ENCODE peak calls at places on chromosomes 7 and 10, in four cellular contexts. One of them, this sample, is unnamed.

GRCh38 chr10:83656924-83657323 is 482.4 kb upstream of the GHITM start:
- DNase-seq in H9: no peak
- DNase-seq in iris pigment epithelial cell: no peak
- DNase-seq in left ventricle myocardium superior: no peak
- DNase-seq in this sample: no peak

GRCh38 chr10:62115321-62115720 is 153.3 kb downstream of the RTKN2 start:
- DNase-seq in H9: no peak
- DNase-seq in iris pigment epithelial cell: no peak
- DNase-seq in left ventricle myocardium superior: no peak
- DNase-seq in this sample: no peak

GRCh38 chr10:22767859-22768258 is 53.5 kb upstream of the PIP4K2A start:
- DNase-seq in H9: no peak
- DNase-seq in iris pigment epithelial cell: no peak
- DNase-seq in left ventricle myocardium superior: no peak
- DNase-seq in this sample: no peak

GRCh38 chr10:49502358-49502757 is 36.6 kb downstream of the ERCC6 start:
- DNase-seq in H9: no peak
- DNase-seq in iris pigment epithelial cell: peak; percentile 17
- DNase-seq in left ventricle myocardium superior: no peak
- DNase-seq in this sample: no peak

GRCh38 chr10:58143944-58144343 is 123.8 kb downstream of the IPMK start:
- DNase-seq in H9: no peak
- DNase-seq in iris pigment epithelial cell: peak; percentile 14
- DNase-seq in left ventricle myocardium superior: no peak
- DNase-seq in this sample: no peak

GRCh38 chr10:132149917-132150316 is 36.8 kb upstream of the DPYSL4 start:
- DNase-seq in H9: no peak
- DNase-seq in iris pigment epithelial cell: no peak
- DNase-seq in left ventricle myocardium superior: no peak
- DNase-seq in this sample: no peak

GRCh38 chr10:100413206-100413605 is 49.6 kb upstream of the WNT8B start:
- DNase-seq in H9: no peak
- DNase-seq in iris pigment epithelial cell: no peak
- DNase-seq in left ventricle myocardium superior: no peak
- DNase-seq in this sample: no peak

GRCh38 chr10:119090968-119091367 is 10.4 kb upstream of the EIF3A start:
- DNase-seq in H9: no peak
- DNase-seq in iris pigment epithelial cell: peak; percentile 75
- DNase-seq in left ventricle myocardium superior: no peak
- DNase-seq in this sample: no peak

GRCh38 chr7:28530175-28531142 is 118.1 kb downstream of the CREB5 start:
- DNase-seq in H9: no peak
- DNase-seq in iris pigment epithelial cell: peak; percentile 6
- DNase-seq in left ventricle myocardium superior: peak; percentile 74
- DNase-seq in this sample: no peak

GRCh38 chr10:3805791-3806381 is 20.9 kb upstream of the KLF6 start:
- DNase-seq in H9: peak; percentile 69
- DNase-seq in iris pigment epithelial cell: peak; percentile 79
- DNase-seq in left ventricle myocardium superior: no peak
- DNase-seq in this sample: no peak